ENCODE peak calls at places on chromosome 12, in eight cellular contexts. H is T-cell, M is EL, W is NCI-H1105 treated with DMSO at 0.1 percent for 48 hours, B is cardiac muscle cell, Y is neuronal stem cell, Z is GM04504, Q is HS-5. R is an unnamed sample.

GRCh38 chr12:50659690-50660424 is 104.0 kb upstream of the ATF1 start:
- DNase-seq in M (no peak), Y (no peak), B (no peak), W (no peak), Z (no peak), H (no peak), Q (no peak), R (no peak)

GRCh38 chr12:57101892-57102695 is 9.1 kb downstream of the STAT6 start:
- DNase-seq in Q (no peak), W (no peak), H (no peak), Y (no peak), M (no peak), B (no peak), Z (no peak), R (peak)

GRCh38 chr12:124904306-124905098 is 9.9 kb downstream of the UBC start:
- DNase-seq in Z (peak), Y (no peak), M (peak), B (peak), Q (peak), H (no peak), W (no peak), R (peak)

GRCh38 chr12:9253464-9253863 is 45.3 kb upstream of the PZP start:
- DNase-seq in Q (no peak), Z (no peak), B (no peak), M (no peak), H (no peak), W (peak), Y (no peak), R (no peak)

GRCh38 chr12:110256780-110257431 is 24.1 kb upstream of the ATP2A2 start:
- DNase-seq in H (no peak), Y (no peak), B (no peak), W (no peak), Z (no peak), M (no peak), Q (no peak), R (no peak)

GRCh38 chr12:2395352-2395977 is 342.7 kb downstream of the CACNA1C start:
- DNase-seq in Z (no peak), Q (no peak), W (no peak), M (peak), H (peak), B (peak), Y (peak), R (peak)

GRCh38 chr12:1851126-1851791 is 30.9 kb downstream of the LRTM2 start:
- DNase-seq in Z (peak), W (no peak), M (peak), Y (no peak), B (no peak), H (no peak), Q (peak), R (peak)

GRCh38 chr12:130137141-130138018 is 24.9 kb upstream of the FZD10 start:
- DNase-seq in Y (no peak), Q (no peak), M (no peak), B (no peak), Z (no peak), H (no peak), W (peak), R (peak)

GRCh38 chr12:68621092-68622081 is 10.7 kb downstream of the RAP1B start:
- DNase-seq in Q (no peak), B (no peak), M (no peak), Z (no peak), Y (no peak), H (no peak), W (no peak), R (no peak)

GRCh38 chr12:42270596-42270995 is 32.5 kb upstream of the YAF2 start:
- DNase-seq in Y (no peak), M (no peak), B (no peak), Q (no peak), W (no peak), Z (no peak), H (no peak), R (no peak)

GRCh38 chr12:109461049-109461845 is 15.9 kb downstream of the KCTD10 start:
- DNase-seq in B (peak), M (peak), W (no peak), Z (no peak), Y (no peak), Q (no peak), H (no peak), R (no peak)

GRCh38 chr12:9064815-9065606 is 50.7 kb downstream of the A2M start:
- DNase-seq in M (peak), Z (no peak), B (peak), Y (peak), W (no peak), H (no peak), Q (no peak), R (peak)

GRCh38 chr12:102484017-102484731 is 3.8 kb upstream of the IGF1 start:
- DNase-seq in M (peak), Z (peak), H (peak), Q (peak), W (peak), Y (peak), B (peak), R (peak)

GRCh38 chr12:81492131-81492720 is 266.9 kb downstream of the PPFIA2 start:
- DNase-seq in M (no peak), Q (no peak), B (peak), W (no peak), Y (no peak), Z (no peak), H (no peak), R (no peak)

GRCh38 chr12:131407221-131408035 is 303.5 kb upstream of the SFSWAP start:
- DNase-seq in H (no peak), Q (no peak), W (no peak), Z (no peak), Y (no peak), B (no peak), M (no peak), R (no peak)

GRCh38 chr12:113781415-113782198 is 184.5 kb downstream of the RBM19 start:
- DNase-seq in Z (peak), Y (no peak), M (peak), Q (peak), H (no peak), W (no peak), B (no peak), R (no peak)

R was measured in bronchial epithelial cell.